ENCODE peak calls at places on chromosomes 6 and 20, in ten cellular contexts. V is amniotic epithelial cell; W is NCI-H1417; P is effector CD4-positive, alpha-beta T cell; B is KG1; E is M059J; L is left ventricle myocardium inferior; R is stimulated activated CD4-positive, alpha-beta T cell treated with anti-CD3 and anti-CD28 coated beads, Interleukin-4, amount 100 ng/mL, for 48 hours; J is cardiac muscle cell; O is NCI-H345. Q is an unnamed sample.

GRCh38 chr6:91304506-91304905 is 717.6 kb upstream of the MAP3K7 start:
- DNase-seq in V (no peak), W (no peak), P (no peak), B (no peak), E (no peak), L (no peak), R (no peak), J (no peak), O (no peak), Q (no peak)

GRCh38 chr6:11042750-11043551 is 1.2 kb downstream of the ELOVL2 start:
- DNase-seq in V (peak), W (peak), P (no peak), B (no peak), E (peak), L (no peak), R (no peak), J (no peak), O (peak), Q (no peak)

GRCh38 chr20:17761612-17762011 is 61.8 kb downstream of the BANF2 start:
- DNase-seq in V (no peak), W (no peak), P (no peak), B (no peak), E (peak), L (no peak), R (no peak), J (no peak), O (peak), Q (no peak)

GRCh38 chr6:28673800-28674671 is 148.4 kb downstream of the GPX5 start:
- DNase-seq in V (peak), W (peak), P (no peak), B (peak), E (peak), L (no peak), R (peak), J (peak), O (no peak), Q (peak)

GRCh38 chr20:53672484-53673129 is 79.0 kb upstream of the ZNF217 start:
- DNase-seq in V (peak), W (no peak), P (no peak), B (no peak), E (peak), L (no peak), R (no peak), J (no peak), O (no peak), Q (no peak)

GRCh38 chr20:41110930-41111577 is 26.3 kb upstream of the PLCG1 start:
- DNase-seq in V (no peak), W (no peak), P (no peak), B (no peak), E (no peak), L (no peak), R (no peak), J (no peak), O (no peak), Q (no peak)

GRCh38 chr6:140782941-140783340 is 1349.8 kb upstream of the GJE1 start:
- DNase-seq in V (no peak), W (no peak), P (no peak), B (no peak), E (peak), L (no peak), R (no peak), J (no peak), O (no peak), Q (no peak)

GRCh38 chr6:127103482-127103881 is 15.0 kb upstream of the RSPO3 start:
- DNase-seq in V (peak), W (no peak), P (no peak), B (no peak), E (peak), L (no peak), R (no peak), J (no peak), O (no peak), Q (no peak)

GRCh38 chr6:28725890-28726348 is 197.9 kb downstream of the TRIM27 start:
- DNase-seq in V (no peak), W (no peak), P (no peak), B (no peak), E (peak), L (no peak), R (no peak), J (no peak), O (no peak), Q (no peak)

GRCh38 chr6:41732601-41733348 is 2.6 kb downstream of the TFEB start:
- DNase-seq in V (peak), W (peak), P (peak), B (no peak), E (peak), L (no peak), R (peak), J (no peak), O (no peak), Q (no peak)

GRCh38 chr6:154994881-154995240 is 254 bp upstream of the TIAM2 start:
- DNase-seq in V (no peak), W (no peak), P (no peak), B (no peak), E (no peak), L (no peak), R (no peak), J (no peak), O (no peak), Q (no peak)

GRCh38 chr6:122803056-122803695 is 14.1 kb downstream of the SMPDL3A start:
- DNase-seq in V (peak), W (no peak), P (no peak), B (no peak), E (peak), L (no peak), R (no peak), J (no peak), O (no peak), Q (no peak)

GRCh38 chr6:11096109-11096508 is 2.5 kb downstream of the SMIM13 start:
- DNase-seq in V (peak), W (peak), P (no peak), B (no peak), E (peak), L (no peak), R (no peak), J (peak), O (no peak), Q (no peak)

GRCh38 chr20:47300071-47300470 is 56.4 kb downstream of the ZMYND8 start:
- DNase-seq in V (peak), W (no peak), P (no peak), B (no peak), E (peak), L (no peak), R (no peak), J (no peak), O (no peak), Q (no peak)

GRCh38 chr20:32155017-32155965 is 45.8 kb downstream of the TM9SF4 start:
- DNase-seq in V (peak), W (peak), P (no peak), B (peak), E (peak), L (peak), R (no peak), J (peak), O (peak), Q (peak)

GRCh38 chr6:134714679-134715078 is 235.2 kb downstream of the ALDH8A1 start:
- DNase-seq in V (peak), W (no peak), P (no peak), B (no peak), E (peak), L (no peak), R (no peak), J (no peak), O (no peak), Q (no peak)

GRCh38 chr20:41165001-41165882 is 27.9 kb downstream of the PLCG1 start:
- DNase-seq in V (no peak), W (no peak), P (no peak), B (no peak), E (no peak), L (no peak), R (no peak), J (no peak), O (no peak), Q (no peak)

GRCh38 chr6:100135977-100136376 is 142.0 kb upstream of the MCHR2 start:
- DNase-seq in V (no peak), W (no peak), P (no peak), B (no peak), E (no peak), L (no peak), R (no peak), J (no peak), O (no peak), Q (no peak)

GRCh38 chr6:1070085-1070521 is 241.8 kb upstream of the FOXQ1 start:
- DNase-seq in V (peak), W (no peak), P (no peak), B (no peak), E (peak), L (no peak), R (no peak), J (peak), O (no peak), Q (no peak)

GRCh38 chr6:53335224-53335994 is 13.3 kb downstream of the ELOVL5 start:
- DNase-seq in V (no peak), W (peak), P (peak), B (no peak), E (no peak), L (no peak), R (peak), J (no peak), O (no peak), Q (no peak)

GRCh38 chr6:18600236-18600635 is 213.1 kb downstream of the RNF144B start:
- DNase-seq in V (no peak), W (no peak), P (no peak), B (no peak), E (no peak), L (no peak), R (no peak), J (no peak), O (no peak), Q (no peak)

Q was measured in CMK.